ENCODE peak calls at places on chromosome 2, in nine cellular contexts. O, D, M, X, V, W, K, Y and B are unnamed samples.

GRCh38 chr2:136363921-136364320 is 246.0 kb upstream of the CXCR4 start:
- DNase-seq in O (no peak), D (no peak), M (no peak), X (no peak), V (no peak), W (no peak), K (no peak), Y (no peak), B (no peak)

GRCh38 chr2:118078734-118079133 is 9.5 kb upstream of the INSIG2 start:
- DNase-seq in O (no peak), D (no peak), M (no peak), X (no peak), V (no peak), W (no peak), K (no peak), Y (no peak), B (no peak)

GRCh38 chr2:146917430-146918037 is 927.3 kb upstream of the ACVR2A start:
- DNase-seq in O (no peak), D (no peak), M (no peak), X (no peak), V (no peak), W (no peak), K (no peak), Y (no peak), B (no peak)

GRCh38 chr2:157444643-157445040 is 753 bp upstream of the CYTIP start:
- DNase-seq in O (no peak), D (no peak), M (no peak), X (no peak), V (peak; percentile 67), W (no peak), K (no peak), Y (peak; percentile 69), B (no peak)

GRCh38 chr2:11134349-11134748 is 20.9 kb upstream of the SLC66A3 start:
- DNase-seq in O (no peak), D (no peak), M (no peak), X (no peak), V (no peak), W (no peak), K (no peak), Y (no peak), B (no peak)

GRCh38 chr2:111221701-111222100 is 101.0 kb downstream of the BCL2L11 start:
- DNase-seq in O (no peak), D (no peak), M (no peak), X (no peak), V (no peak), W (no peak), K (no peak), Y (no peak), B (no peak)

GRCh38 chr2:99488587-99488998 is 1.2 kb downstream of the REV1 start:
- DNase-seq in O (no peak), D (no peak), M (peak; percentile 20), X (no peak), V (no peak), W (peak; percentile 34), K (no peak), Y (peak; percentile 18), B (no peak)

GRCh38 chr2:230018153-230018552 is 50.6 kb downstream of the SLC16A14 start:
- DNase-seq in O (no peak), D (no peak), M (peak; percentile 81), X (peak; percentile 39), V (no peak), W (no peak), K (no peak), Y (no peak), B (no peak)

GRCh38 chr2:34731274-34731673 is 1132.2 kb upstream of the FAM98A start:
- DNase-seq in O (no peak), D (no peak), M (no peak), X (no peak), V (no peak), W (no peak), K (no peak), Y (no peak), B (no peak)

GRCh38 chr2:195051401-195051800 is 605.6 kb upstream of the SLC39A10 start:
- DNase-seq in O (no peak), D (no peak), M (no peak), X (no peak), V (no peak), W (no peak), K (no peak), Y (no peak), B (no peak)

GRCh38 chr2:223668302-223668998 is 66.3 kb upstream of the SCG2 start:
- DNase-seq in O (no peak), D (no peak), M (peak; percentile 8), X (no peak), V (no peak), W (no peak), K (no peak), Y (no peak), B (no peak)

GRCh38 chr2:28300921-28301341 is 91.7 kb upstream of the FOSL2 start:
- DNase-seq in O (no peak), D (no peak), M (peak; percentile 60), X (no peak), V (no peak), W (no peak), K (no peak), Y (no peak), B (no peak)

GRCh38 chr2:238170386-238171071 is 11.8 kb downstream of the ERFE start:
- DNase-seq in O (no peak), D (no peak), M (no peak), X (no peak), V (no peak), W (no peak), K (no peak), Y (no peak), B (no peak)

GRCh38 chr2:235347691-235348090 is 146.2 kb upstream of the AGAP1 start:
- DNase-seq in O (no peak), D (no peak), M (peak; percentile 74), X (no peak), V (no peak), W (peak; percentile 66), K (no peak), Y (no peak), B (no peak)

GRCh38 chr2:60780741-60781140 is 24.7 kb downstream of the PAPOLG start:
- DNase-seq in O (no peak), D (no peak), M (no peak), X (no peak), V (no peak), W (no peak), K (no peak), Y (no peak), B (no peak)

GRCh38 chr2:204748286-204748685 is 203.0 kb downstream of the PARD3B start:
- DNase-seq in O (no peak), D (no peak), M (peak; percentile 12), X (no peak), V (no peak), W (no peak), K (no peak), Y (no peak), B (no peak)

GRCh38 chr2:36373149-36373880 is 17.7 kb downstream of the CRIM1 start:
- DNase-seq in O (no peak), D (no peak), M (peak; percentile 43), X (no peak), V (no peak), W (no peak), K (no peak), Y (no peak), B (no peak)

GRCh38 chr2:108884629-108885028 is 98.1 kb downstream of the CCDC138 start:
- DNase-seq in O (no peak), D (no peak), M (no peak), X (no peak), V (no peak), W (no peak), K (no peak), Y (no peak), B (no peak)

GRCh38 chr2:196331143-196331542 is 159.8 kb upstream of the STK17B start:
- DNase-seq in O (no peak), D (no peak), M (peak; percentile 76), X (no peak), V (no peak), W (no peak), K (no peak), Y (no peak), B (no peak)

GRCh38 chr2:191617589-191617988 is 60.3 kb upstream of the NABP1 start:
- DNase-seq in O (peak; percentile 27), D (no peak), M (no peak), X (no peak), V (peak; percentile 65), W (no peak), K (peak; percentile 31), Y (peak; percentile 93), B (no peak)

GRCh38 chr2:29459445-29460179 is 344.4 kb downstream of the CLIP4 start:
- DNase-seq in O (no peak), D (no peak), M (peak; percentile 83), X (no peak), V (no peak), W (no peak), K (no peak), Y (no peak), B (no peak)

GRCh38 chr2:224885836-224886547 is 156.3 kb downstream of the DOCK10 start:
- DNase-seq in O (no peak), D (no peak), M (peak; percentile 91), X (peak; percentile 82), V (peak; percentile 39), W (no peak), K (no peak), Y (no peak), B (no peak)

GRCh38 chr2:36473230-36473629 is 117.7 kb downstream of the CRIM1 start:
- DNase-seq in O (no peak), D (no peak), M (no peak), X (no peak), V (no peak), W (no peak), K (no peak), Y (no peak), B (no peak)

GRCh38 chr2:10382313-10383061 is 65.6 kb downstream of the ODC1 start:
- DNase-seq in O (peak; percentile 27), D (no peak), M (no peak), X (no peak), V (no peak), W (no peak), K (peak; percentile 99), Y (peak; percentile 75), B (peak; percentile 43)

GRCh38 chr2:27735263-27735904 is 36.1 kb upstream of the MRPL33 start:
- DNase-seq in O (peak; percentile 25), D (no peak), M (no peak), X (no peak), V (no peak), W (no peak), K (no peak), Y (no peak), B (peak; percentile 69)

GRCh38 chr2:177239934-177240600 is 24.5 kb downstream of the NFE2L2 start:
- DNase-seq in O (no peak), D (no peak), M (peak; percentile 51), X (no peak), V (no peak), W (peak; percentile 35), K (peak; percentile 69), Y (no peak), B (no peak)

GRCh38 chr2:234834228-234834923 is 117.4 kb upstream of the SH3BP4 start:
- DNase-seq in O (no peak), D (no peak), M (no peak), X (no peak), V (no peak), W (no peak), K (no peak), Y (no peak), B (no peak)

GRCh38 chr2:239291505-239292350 is 109.1 kb downstream of the HDAC4 start:
- DNase-seq in O (no peak), D (peak; percentile 82), M (no peak), X (no peak), V (no peak), W (no peak), K (no peak), Y (no peak), B (no peak)

GRCh38 chr2:27050281-27050995 is 1.0 kb upstream of the AGBL5 start:
- DNase-seq in O (peak; percentile 87), D (peak; percentile 98), M (peak; percentile 96), X (peak; percentile 81), V (peak; percentile 87), W (peak; percentile 87), K (peak; percentile 87), Y (peak; percentile 94), B (peak; percentile 93)

GRCh38 chr2:23128684-23129292 is 256.2 kb upstream of the KLHL29 start:
- DNase-seq in O (no peak), D (no peak), M (no peak), X (no peak), V (no peak), W (no peak), K (no peak), Y (no peak), B (no peak)

GRCh38 chr2:37657471-37657870 is 14.0 kb downstream of the CDC42EP3 start:
- DNase-seq in O (no peak), D (no peak), M (no peak), X (no peak), V (no peak), W (no peak), K (no peak), Y (peak; percentile 2), B (no peak)